ENCODE peak calls at places on chromosome X, in nine cellular contexts. One of them, this sample, is unnamed.

GRCh38 chrX:12673487-12673886 is 117.7 kb upstream of the PRPS2 start:
- DNase-seq in activated naive CD4-positive, alpha-beta T cell treated with anti-CD3 and anti-CD28 coated beads, Interleukin-2, amount 50 U/mL, for 16 hours: no peak
- DNase-seq in HFFc6: no peak
- DNase-seq in lower leg skin: no peak
- DNase-seq in NCI-H2171 treated with DMSO at 0.1 percent for 48 hours: no peak
- DNase-seq in hepatic stellate cell: no peak
- DNase-seq in stimulated activated CD4-positive, alpha-beta T cell treated with anti-CD3 and anti-CD28 coated beads, Interleukin-2, amount 100 ng/mL, for 48 hours: no peak
- DNase-seq in spleen: no peak
- DNase-seq in OCI-LY7: no peak
- DNase-seq in this sample: no peak

GRCh38 chrX:32572644-32573043 is 638.7 kb downstream of the DMD start:
- DNase-seq in activated naive CD4-positive, alpha-beta T cell treated with anti-CD3 and anti-CD28 coated beads, Interleukin-2, amount 50 U/mL, for 16 hours: no peak
- DNase-seq in HFFc6: no peak
- DNase-seq in lower leg skin: no peak
- DNase-seq in NCI-H2171 treated with DMSO at 0.1 percent for 48 hours: no peak
- DNase-seq in hepatic stellate cell: no peak
- DNase-seq in stimulated activated CD4-positive, alpha-beta T cell treated with anti-CD3 and anti-CD28 coated beads, Interleukin-2, amount 100 ng/mL, for 48 hours: no peak
- DNase-seq in spleen: no peak
- DNase-seq in OCI-LY7: no peak
- DNase-seq in this sample: no peak

GRCh38 chrX:53294024-53294648 is 12.8 kb upstream of the IQSEC2 start:
- DNase-seq in activated naive CD4-positive, alpha-beta T cell treated with anti-CD3 and anti-CD28 coated beads, Interleukin-2, amount 50 U/mL, for 16 hours: no peak
- DNase-seq in HFFc6: no peak
- DNase-seq in lower leg skin: no peak
- DNase-seq in NCI-H2171 treated with DMSO at 0.1 percent for 48 hours: no peak
- DNase-seq in hepatic stellate cell: no peak
- DNase-seq in stimulated activated CD4-positive, alpha-beta T cell treated with anti-CD3 and anti-CD28 coated beads, Interleukin-2, amount 100 ng/mL, for 48 hours: no peak
- DNase-seq in spleen: no peak
- DNase-seq in OCI-LY7: peak
- DNase-seq in this sample: no peak

GRCh38 chrX:105972690-105973386 is 65.7 kb downstream of the SERPINA7 start:
- DNase-seq in activated naive CD4-positive, alpha-beta T cell treated with anti-CD3 and anti-CD28 coated beads, Interleukin-2, amount 50 U/mL, for 16 hours: no peak
- DNase-seq in HFFc6: no peak
- DNase-seq in lower leg skin: no peak
- DNase-seq in NCI-H2171 treated with DMSO at 0.1 percent for 48 hours: no peak
- DNase-seq in hepatic stellate cell: no peak
- DNase-seq in stimulated activated CD4-positive, alpha-beta T cell treated with anti-CD3 and anti-CD28 coated beads, Interleukin-2, amount 100 ng/mL, for 48 hours: no peak
- DNase-seq in spleen: no peak
- DNase-seq in OCI-LY7: no peak
- DNase-seq in this sample: no peak

GRCh38 chrX:132119821-132120220 is 8.0 kb downstream of the FRMD7 start:
- DNase-seq in activated naive CD4-positive, alpha-beta T cell treated with anti-CD3 and anti-CD28 coated beads, Interleukin-2, amount 50 U/mL, for 16 hours: no peak
- DNase-seq in HFFc6: no peak
- DNase-seq in lower leg skin: peak
- DNase-seq in NCI-H2171 treated with DMSO at 0.1 percent for 48 hours: no peak
- DNase-seq in hepatic stellate cell: no peak
- DNase-seq in stimulated activated CD4-positive, alpha-beta T cell treated with anti-CD3 and anti-CD28 coated beads, Interleukin-2, amount 100 ng/mL, for 48 hours: no peak
- DNase-seq in spleen: no peak
- DNase-seq in OCI-LY7: no peak
- DNase-seq in this sample: no peak

GRCh38 chrX:135393046-135393445 is 28.7 kb upstream of the SMIM10L2A start:
- DNase-seq in activated naive CD4-positive, alpha-beta T cell treated with anti-CD3 and anti-CD28 coated beads, Interleukin-2, amount 50 U/mL, for 16 hours: no peak
- DNase-seq in HFFc6: no peak
- DNase-seq in lower leg skin: no peak
- DNase-seq in NCI-H2171 treated with DMSO at 0.1 percent for 48 hours: no peak
- DNase-seq in hepatic stellate cell: no peak
- DNase-seq in stimulated activated CD4-positive, alpha-beta T cell treated with anti-CD3 and anti-CD28 coated beads, Interleukin-2, amount 100 ng/mL, for 48 hours: no peak
- DNase-seq in spleen: no peak
- DNase-seq in OCI-LY7: no peak
- DNase-seq in this sample: no peak

GRCh38 chrX:111040377-111041017 is 55.5 kb upstream of the PAK3 start:
- DNase-seq in activated naive CD4-positive, alpha-beta T cell treated with anti-CD3 and anti-CD28 coated beads, Interleukin-2, amount 50 U/mL, for 16 hours: no peak
- DNase-seq in HFFc6: no peak
- DNase-seq in lower leg skin: no peak
- DNase-seq in NCI-H2171 treated with DMSO at 0.1 percent for 48 hours: no peak
- DNase-seq in hepatic stellate cell: no peak
- DNase-seq in stimulated activated CD4-positive, alpha-beta T cell treated with anti-CD3 and anti-CD28 coated beads, Interleukin-2, amount 100 ng/mL, for 48 hours: no peak
- DNase-seq in spleen: no peak
- DNase-seq in OCI-LY7: no peak
- DNase-seq in this sample: no peak

GRCh38 chrX:11968470-11968869 is 169.8 kb upstream of the FRMPD4 start:
- DNase-seq in activated naive CD4-positive, alpha-beta T cell treated with anti-CD3 and anti-CD28 coated beads, Interleukin-2, amount 50 U/mL, for 16 hours: no peak
- DNase-seq in HFFc6: no peak
- DNase-seq in lower leg skin: no peak
- DNase-seq in NCI-H2171 treated with DMSO at 0.1 percent for 48 hours: no peak
- DNase-seq in hepatic stellate cell: no peak
- DNase-seq in stimulated activated CD4-positive, alpha-beta T cell treated with anti-CD3 and anti-CD28 coated beads, Interleukin-2, amount 100 ng/mL, for 48 hours: no peak
- DNase-seq in spleen: no peak
- DNase-seq in OCI-LY7: no peak
- DNase-seq in this sample: no peak

GRCh38 chrX:140141444-140142029 is 176.2 kb upstream of the CXorf66 start:
- DNase-seq in activated naive CD4-positive, alpha-beta T cell treated with anti-CD3 and anti-CD28 coated beads, Interleukin-2, amount 50 U/mL, for 16 hours: no peak
- DNase-seq in HFFc6: peak
- DNase-seq in lower leg skin: no peak
- DNase-seq in NCI-H2171 treated with DMSO at 0.1 percent for 48 hours: peak
- DNase-seq in hepatic stellate cell: peak
- DNase-seq in stimulated activated CD4-positive, alpha-beta T cell treated with anti-CD3 and anti-CD28 coated beads, Interleukin-2, amount 100 ng/mL, for 48 hours: peak
- DNase-seq in spleen: no peak
- DNase-seq in OCI-LY7: peak
- DNase-seq in this sample: no peak

GRCh38 chrX:118698516-118699247 is 28.7 kb upstream of the IL13RA1 start:
- DNase-seq in activated naive CD4-positive, alpha-beta T cell treated with anti-CD3 and anti-CD28 coated beads, Interleukin-2, amount 50 U/mL, for 16 hours: no peak
- DNase-seq in HFFc6: peak
- DNase-seq in lower leg skin: no peak
- DNase-seq in NCI-H2171 treated with DMSO at 0.1 percent for 48 hours: no peak
- DNase-seq in hepatic stellate cell: no peak
- DNase-seq in stimulated activated CD4-positive, alpha-beta T cell treated with anti-CD3 and anti-CD28 coated beads, Interleukin-2, amount 100 ng/mL, for 48 hours: no peak
- DNase-seq in spleen: no peak
- DNase-seq in OCI-LY7: peak
- DNase-seq in this sample: no peak

GRCh38 chrX:97797076-97797475 is 913.4 kb downstream of the RPA4 start:
- DNase-seq in activated naive CD4-positive, alpha-beta T cell treated with anti-CD3 and anti-CD28 coated beads, Interleukin-2, amount 50 U/mL, for 16 hours: no peak
- DNase-seq in HFFc6: no peak
- DNase-seq in lower leg skin: no peak
- DNase-seq in NCI-H2171 treated with DMSO at 0.1 percent for 48 hours: no peak
- DNase-seq in hepatic stellate cell: no peak
- DNase-seq in stimulated activated CD4-positive, alpha-beta T cell treated with anti-CD3 and anti-CD28 coated beads, Interleukin-2, amount 100 ng/mL, for 48 hours: no peak
- DNase-seq in spleen: no peak
- DNase-seq in OCI-LY7: no peak
- DNase-seq in this sample: no peak

GRCh38 chrX:15471016-15471415 is 22.1 kb downstream of the PIR start:
- DNase-seq in activated naive CD4-positive, alpha-beta T cell treated with anti-CD3 and anti-CD28 coated beads, Interleukin-2, amount 50 U/mL, for 16 hours: peak
- DNase-seq in HFFc6: peak
- DNase-seq in lower leg skin: peak
- DNase-seq in NCI-H2171 treated with DMSO at 0.1 percent for 48 hours: peak
- DNase-seq in hepatic stellate cell: peak
- DNase-seq in stimulated activated CD4-positive, alpha-beta T cell treated with anti-CD3 and anti-CD28 coated beads, Interleukin-2, amount 100 ng/mL, for 48 hours: peak
- DNase-seq in spleen: no peak
- DNase-seq in OCI-LY7: peak
- DNase-seq in this sample: peak

GRCh38 chrX:2484721-2485459 is 15.9 kb downstream of the DHRSX start:
- DNase-seq in activated naive CD4-positive, alpha-beta T cell treated with anti-CD3 and anti-CD28 coated beads, Interleukin-2, amount 50 U/mL, for 16 hours: no peak
- DNase-seq in HFFc6: peak
- DNase-seq in lower leg skin: no peak
- DNase-seq in NCI-H2171 treated with DMSO at 0.1 percent for 48 hours: no peak
- DNase-seq in hepatic stellate cell: peak
- DNase-seq in stimulated activated CD4-positive, alpha-beta T cell treated with anti-CD3 and anti-CD28 coated beads, Interleukin-2, amount 100 ng/mL, for 48 hours: no peak
- DNase-seq in spleen: peak
- DNase-seq in OCI-LY7: no peak
- DNase-seq in this sample: no peak

GRCh38 chrX:154401918-154402621 is 3.9 kb downstream of the RPL10 start:
- DNase-seq in activated naive CD4-positive, alpha-beta T cell treated with anti-CD3 and anti-CD28 coated beads, Interleukin-2, amount 50 U/mL, for 16 hours: no peak
- DNase-seq in HFFc6: peak
- DNase-seq in lower leg skin: no peak
- DNase-seq in NCI-H2171 treated with DMSO at 0.1 percent for 48 hours: no peak
- DNase-seq in hepatic stellate cell: no peak
- DNase-seq in stimulated activated CD4-positive, alpha-beta T cell treated with anti-CD3 and anti-CD28 coated beads, Interleukin-2, amount 100 ng/mL, for 48 hours: no peak
- DNase-seq in spleen: no peak
- DNase-seq in OCI-LY7: peak
- DNase-seq in this sample: no peak

GRCh38 chrX:130402211-130402684 is 461 bp downstream of the RBMX2 start:
- DNase-seq in activated naive CD4-positive, alpha-beta T cell treated with anti-CD3 and anti-CD28 coated beads, Interleukin-2, amount 50 U/mL, for 16 hours: no peak
- DNase-seq in HFFc6: no peak
- DNase-seq in lower leg skin: no peak
- DNase-seq in NCI-H2171 treated with DMSO at 0.1 percent for 48 hours: no peak
- DNase-seq in hepatic stellate cell: no peak
- DNase-seq in stimulated activated CD4-positive, alpha-beta T cell treated with anti-CD3 and anti-CD28 coated beads, Interleukin-2, amount 100 ng/mL, for 48 hours: peak
- DNase-seq in spleen: no peak
- DNase-seq in OCI-LY7: no peak
- DNase-seq in this sample: no peak

GRCh38 chrX:2391869-2392606 is 108.7 kb downstream of the DHRSX start:
- DNase-seq in activated naive CD4-positive, alpha-beta T cell treated with anti-CD3 and anti-CD28 coated beads, Interleukin-2, amount 50 U/mL, for 16 hours: no peak
- DNase-seq in HFFc6: peak
- DNase-seq in lower leg skin: no peak
- DNase-seq in NCI-H2171 treated with DMSO at 0.1 percent for 48 hours: no peak
- DNase-seq in hepatic stellate cell: no peak
- DNase-seq in stimulated activated CD4-positive, alpha-beta T cell treated with anti-CD3 and anti-CD28 coated beads, Interleukin-2, amount 100 ng/mL, for 48 hours: no peak
- DNase-seq in spleen: no peak
- DNase-seq in OCI-LY7: no peak
- DNase-seq in this sample: no peak

GRCh38 chrX:14717949-14718348 is 154.9 kb downstream of the FANCB start:
- DNase-seq in activated naive CD4-positive, alpha-beta T cell treated with anti-CD3 and anti-CD28 coated beads, Interleukin-2, amount 50 U/mL, for 16 hours: no peak
- DNase-seq in HFFc6: no peak
- DNase-seq in lower leg skin: no peak
- DNase-seq in NCI-H2171 treated with DMSO at 0.1 percent for 48 hours: no peak
- DNase-seq in hepatic stellate cell: no peak
- DNase-seq in stimulated activated CD4-positive, alpha-beta T cell treated with anti-CD3 and anti-CD28 coated beads, Interleukin-2, amount 100 ng/mL, for 48 hours: no peak
- DNase-seq in spleen: no peak
- DNase-seq in OCI-LY7: no peak
- DNase-seq in this sample: no peak